ENCODE peak calls at places on chromosomes 12 and 14, in four cellular contexts. One of them, this sample, is unnamed.

GRCh38 chr12:33472299-33472698 is 32.7 kb upstream of the SYT10 start:
- DNase-seq in heart right ventricle: no peak
- DNase-seq in GM06990: no peak
- DNase-seq in suprapubic skin: no peak
- DNase-seq in this sample: no peak

GRCh38 chr12:2092354-2092753 is 39.6 kb downstream of the CACNA1C start:
- DNase-seq in heart right ventricle: no peak
- DNase-seq in GM06990: no peak
- DNase-seq in suprapubic skin: no peak
- DNase-seq in this sample: no peak

GRCh38 chr12:89863968-89864367 is 155.3 kb upstream of the ATP2B1 start:
- DNase-seq in heart right ventricle: no peak
- DNase-seq in GM06990: peak; percentile 59
- DNase-seq in suprapubic skin: no peak
- DNase-seq in this sample: no peak

GRCh38 chr12:22738945-22739344 is 114.0 kb downstream of the ETNK1 start:
- DNase-seq in heart right ventricle: no peak
- DNase-seq in GM06990: no peak
- DNase-seq in suprapubic skin: no peak
- DNase-seq in this sample: no peak

GRCh38 chr14:62308316-62308715 is 546.1 kb downstream of the SNAPC1 start:
- DNase-seq in heart right ventricle: no peak
- DNase-seq in GM06990: no peak
- DNase-seq in suprapubic skin: no peak
- DNase-seq in this sample: no peak

GRCh38 chr12:79378496-79378895 is 312.3 kb downstream of the PAWR start:
- DNase-seq in heart right ventricle: no peak
- DNase-seq in GM06990: no peak
- DNase-seq in suprapubic skin: no peak
- DNase-seq in this sample: no peak

GRCh38 chr12:101459642-101460346 is 15.3 kb upstream of the SPIC start:
- DNase-seq in heart right ventricle: no peak
- DNase-seq in GM06990: no peak
- DNase-seq in suprapubic skin: peak; percentile 67
- DNase-seq in this sample: no peak

GRCh38 chr14:30355431-30355913 is 203.5 kb upstream of the G2E3 start:
- DNase-seq in heart right ventricle: no peak
- DNase-seq in GM06990: peak; percentile 37
- DNase-seq in suprapubic skin: no peak
- DNase-seq in this sample: no peak

GRCh38 chr12:14193623-14194022 is 171.9 kb upstream of the ATF7IP start:
- DNase-seq in heart right ventricle: no peak
- DNase-seq in GM06990: no peak
- DNase-seq in suprapubic skin: no peak
- DNase-seq in this sample: no peak

GRCh38 chr12:55996715-55997534 is at the start of gene SUOX:
- DNase-seq in heart right ventricle: peak; percentile 97
- DNase-seq in GM06990: peak; percentile 84
- DNase-seq in suprapubic skin: peak; percentile 96
- DNase-seq in this sample: peak; percentile 99

GRCh38 chr14:92783813-92784431 is 10.2 kb upstream of the GOLGA5 start:
- DNase-seq in heart right ventricle: peak; percentile 44
- DNase-seq in GM06990: peak; percentile 32
- DNase-seq in suprapubic skin: no peak
- DNase-seq in this sample: no peak

GRCh38 chr12:104565606-104566243 is 109.0 kb downstream of the CHST11 start:
- DNase-seq in heart right ventricle: no peak
- DNase-seq in GM06990: no peak
- DNase-seq in suprapubic skin: no peak
- DNase-seq in this sample: no peak

GRCh38 chr12:59383426-59383822 is 212.4 kb upstream of the SLC16A7 start:
- DNase-seq in heart right ventricle: no peak
- DNase-seq in GM06990: no peak
- DNase-seq in suprapubic skin: no peak
- DNase-seq in this sample: no peak

GRCh38 chr12:9866786-9867379 is 2.3 kb downstream of the CLEC2B start:
- DNase-seq in heart right ventricle: no peak
- DNase-seq in GM06990: no peak
- DNase-seq in suprapubic skin: no peak
- DNase-seq in this sample: no peak

GRCh38 chr12:124594851-124595250 is 27.4 kb upstream of the NCOR2 start:
- DNase-seq in heart right ventricle: no peak
- DNase-seq in GM06990: no peak
- DNase-seq in suprapubic skin: no peak
- DNase-seq in this sample: no peak

GRCh38 chr12:43126652-43127051 is 425.4 kb downstream of the ADAMTS20 start:
- DNase-seq in heart right ventricle: no peak
- DNase-seq in GM06990: no peak
- DNase-seq in suprapubic skin: no peak
- DNase-seq in this sample: no peak

GRCh38 chr14:103155013-103155412 is 31.8 kb downstream of the TNFAIP2 start:
- DNase-seq in heart right ventricle: peak; percentile 80
- DNase-seq in GM06990: no peak
- DNase-seq in suprapubic skin: peak; percentile 87
- DNase-seq in this sample: no peak

GRCh38 chr12:48379784-48380183 is 29.1 kb upstream of the ZNF641 start:
- DNase-seq in heart right ventricle: no peak
- DNase-seq in GM06990: no peak
- DNase-seq in suprapubic skin: no peak
- DNase-seq in this sample: no peak

GRCh38 chr12:105935981-105936380 is 202.8 kb downstream of the NUAK1 start:
- DNase-seq in heart right ventricle: no peak
- DNase-seq in GM06990: no peak
- DNase-seq in suprapubic skin: no peak
- DNase-seq in this sample: no peak

GRCh38 chr12:23083267-23083666 is 458.3 kb downstream of the ETNK1 start:
- DNase-seq in heart right ventricle: no peak
- DNase-seq in GM06990: no peak
- DNase-seq in suprapubic skin: no peak
- DNase-seq in this sample: no peak

GRCh38 chr14:100362311-100362927 is 39.3 kb downstream of the SLC25A47 start:
- DNase-seq in heart right ventricle: no peak
- DNase-seq in GM06990: no peak
- DNase-seq in suprapubic skin: no peak
- DNase-seq in this sample: no peak

GRCh38 chr14:89243765-89244164 is 173.3 kb downstream of the FOXN3 start:
- DNase-seq in heart right ventricle: no peak
- DNase-seq in GM06990: no peak
- DNase-seq in suprapubic skin: no peak
- DNase-seq in this sample: no peak

GRCh38 chr12:48878548-48878947 is 12.9 kb upstream of the RND1 start:
- DNase-seq in heart right ventricle: no peak
- DNase-seq in GM06990: no peak
- DNase-seq in suprapubic skin: no peak
- DNase-seq in this sample: no peak

GRCh38 chr12:4293299-4293941 is 19.9 kb downstream of the CCND2 start:
- DNase-seq in heart right ventricle: no peak
- DNase-seq in GM06990: no peak
- DNase-seq in suprapubic skin: peak; percentile 44
- DNase-seq in this sample: no peak

GRCh38 chr14:72619071-72619710 is 274.7 kb downstream of the DPF3 start:
- DNase-seq in heart right ventricle: no peak
- DNase-seq in GM06990: no peak
- DNase-seq in suprapubic skin: no peak
- DNase-seq in this sample: no peak

GRCh38 chr14:33943081-33943480 is 7.8 kb downstream of the EGLN3 start:
- DNase-seq in heart right ventricle: no peak
- DNase-seq in GM06990: no peak
- DNase-seq in suprapubic skin: no peak
- DNase-seq in this sample: no peak

GRCh38 chr14:91496790-91497189 is 13.3 kb downstream of the PPP4R3A start:
- DNase-seq in heart right ventricle: no peak
- DNase-seq in GM06990: no peak
- DNase-seq in suprapubic skin: no peak
- DNase-seq in this sample: no peak

GRCh38 chr14:99564256-99564902 is 39.6 kb downstream of the CCDC85C start:
- DNase-seq in heart right ventricle: peak; percentile 89
- DNase-seq in GM06990: no peak
- DNase-seq in suprapubic skin: no peak
- DNase-seq in this sample: no peak

GRCh38 chr12:115980339-115980738 is 297.2 kb downstream of the MED13L start:
- DNase-seq in heart right ventricle: no peak
- DNase-seq in GM06990: no peak
- DNase-seq in suprapubic skin: no peak
- DNase-seq in this sample: no peak

GRCh38 chr12:101713059-101713682 is 15.7 kb downstream of the CHPT1 start:
- DNase-seq in heart right ventricle: peak; percentile 35
- DNase-seq in GM06990: no peak
- DNase-seq in suprapubic skin: no peak
- DNase-seq in this sample: no peak

GRCh38 chr14:43475762-43476161 is 1031.3 kb downstream of the FSCB start:
- DNase-seq in heart right ventricle: no peak
- DNase-seq in GM06990: no peak
- DNase-seq in suprapubic skin: no peak
- DNase-seq in this sample: no peak

GRCh38 chr12:109840349-109841073 is 7.3 kb upstream of the TRPV4 start:
- DNase-seq in heart right ventricle: no peak
- DNase-seq in GM06990: no peak
- DNase-seq in suprapubic skin: no peak
- DNase-seq in this sample: no peak

GRCh38 chr12:46921048-46921753 is 95.4 kb upstream of the SLC38A4 start:
- DNase-seq in heart right ventricle: no peak
- DNase-seq in GM06990: no peak
- DNase-seq in suprapubic skin: no peak
- DNase-seq in this sample: no peak

GRCh38 chr14:33707751-33708150 is 243.1 kb downstream of the EGLN3 start:
- DNase-seq in heart right ventricle: no peak
- DNase-seq in GM06990: no peak
- DNase-seq in suprapubic skin: no peak
- DNase-seq in this sample: no peak

GRCh38 chr14:73935666-73936065 is 14.2 kb downstream of the FAM161B start:
- DNase-seq in heart right ventricle: no peak
- DNase-seq in GM06990: no peak
- DNase-seq in suprapubic skin: no peak
- DNase-seq in this sample: no peak
- TF ChIP-seq CTCF in heart right ventricle: no peak
- TF ChIP-seq CTCF in GM06990: peak; percentile 27
- TF ChIP-seq CTCF in suprapubic skin: peak; percentile 3
- TF ChIP-seq CTCF in this sample: peak; percentile 73

GRCh38 chr12:97960225-97960624 is 497.6 kb downstream of the RMST start:
- DNase-seq in heart right ventricle: no peak
- DNase-seq in GM06990: no peak
- DNase-seq in suprapubic skin: no peak
- DNase-seq in this sample: no peak
- TF ChIP-seq CTCF in heart right ventricle: no peak
- TF ChIP-seq CTCF in GM06990: no peak
- TF ChIP-seq CTCF in suprapubic skin: no peak
- TF ChIP-seq CTCF in this sample: no peak

GRCh38 chr14:77185093-77185465 is 3.5 kb downstream of the TMEM63C start:
- DNase-seq in heart right ventricle: no peak
- DNase-seq in GM06990: no peak
- DNase-seq in suprapubic skin: no peak
- DNase-seq in this sample: no peak

GRCh38 chr14:77186911-77187648 is 5.5 kb downstream of the TMEM63C start:
- DNase-seq in heart right ventricle: no peak
- DNase-seq in GM06990: no peak
- DNase-seq in suprapubic skin: no peak
- DNase-seq in this sample: peak; percentile 70

GRCh38 chr14:77187649-77188012 is 6.0 kb downstream of the TMEM63C start:
- DNase-seq in heart right ventricle: no peak
- DNase-seq in GM06990: no peak
- DNase-seq in suprapubic skin: no peak
- DNase-seq in this sample: peak; percentile 34

GRCh38 chr14:77190977-77191376 is 9.4 kb downstream of the TMEM63C start:
- DNase-seq in heart right ventricle: no peak
- DNase-seq in GM06990: no peak
- DNase-seq in suprapubic skin: no peak
- DNase-seq in this sample: no peak

DNA sequence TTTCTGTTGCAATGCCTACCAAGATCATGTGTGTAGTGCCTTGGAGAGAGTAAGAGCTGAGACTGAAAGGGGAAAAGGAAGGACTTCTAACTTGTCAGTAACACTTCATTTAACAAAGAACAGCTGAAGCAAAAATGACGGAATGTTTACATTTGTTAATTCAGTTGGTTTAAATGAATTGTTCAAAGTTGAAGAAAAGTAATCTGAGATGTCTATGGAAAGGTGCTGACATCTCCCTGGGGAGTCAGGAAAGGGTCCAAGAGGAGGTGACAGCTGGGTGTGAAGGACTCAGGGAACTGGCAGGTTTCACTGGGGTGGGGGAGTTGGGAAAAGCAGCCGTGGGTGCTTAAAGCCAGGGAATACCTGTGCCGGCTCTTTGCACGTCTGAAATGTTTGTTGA is 7.9 kb downstream of the TMEM63C start:
- DNase-seq in heart right ventricle: no peak
- DNase-seq in GM06990: no peak
- DNase-seq in suprapubic skin: peak; percentile 17
- DNase-seq in this sample: no peak
- TF ChIP-seq CTCF in heart right ventricle: no peak
- TF ChIP-seq CTCF in GM06990: no peak
- TF ChIP-seq CTCF in suprapubic skin: no peak
- TF ChIP-seq CTCF in this sample: no peak

GRCh38 chr14:77301103-77301502 is 19.6 kb downstream of the POMT2 start:
- DNase-seq in heart right ventricle: peak; percentile 69
- DNase-seq in GM06990: peak; percentile 34
- DNase-seq in suprapubic skin: peak; percentile 89
- DNase-seq in this sample: no peak

GRCh38 chr14:77305696-77306095 is 15.0 kb downstream of the POMT2 start:
- DNase-seq in heart right ventricle: no peak
- DNase-seq in GM06990: no peak
- DNase-seq in suprapubic skin: no peak
- DNase-seq in this sample: no peak

GRCh38 chr14:77302926-77303325 is 17.8 kb downstream of the POMT2 start:
- DNase-seq in heart right ventricle: no peak
- DNase-seq in GM06990: no peak
- DNase-seq in suprapubic skin: no peak
- DNase-seq in this sample: no peak

GRCh38 chr14:77306406-77307098 is 14.1 kb downstream of the POMT2 start:
- DNase-seq in heart right ventricle: no peak
- DNase-seq in GM06990: no peak
- DNase-seq in suprapubic skin: no peak
- DNase-seq in this sample: no peak

DNA sequence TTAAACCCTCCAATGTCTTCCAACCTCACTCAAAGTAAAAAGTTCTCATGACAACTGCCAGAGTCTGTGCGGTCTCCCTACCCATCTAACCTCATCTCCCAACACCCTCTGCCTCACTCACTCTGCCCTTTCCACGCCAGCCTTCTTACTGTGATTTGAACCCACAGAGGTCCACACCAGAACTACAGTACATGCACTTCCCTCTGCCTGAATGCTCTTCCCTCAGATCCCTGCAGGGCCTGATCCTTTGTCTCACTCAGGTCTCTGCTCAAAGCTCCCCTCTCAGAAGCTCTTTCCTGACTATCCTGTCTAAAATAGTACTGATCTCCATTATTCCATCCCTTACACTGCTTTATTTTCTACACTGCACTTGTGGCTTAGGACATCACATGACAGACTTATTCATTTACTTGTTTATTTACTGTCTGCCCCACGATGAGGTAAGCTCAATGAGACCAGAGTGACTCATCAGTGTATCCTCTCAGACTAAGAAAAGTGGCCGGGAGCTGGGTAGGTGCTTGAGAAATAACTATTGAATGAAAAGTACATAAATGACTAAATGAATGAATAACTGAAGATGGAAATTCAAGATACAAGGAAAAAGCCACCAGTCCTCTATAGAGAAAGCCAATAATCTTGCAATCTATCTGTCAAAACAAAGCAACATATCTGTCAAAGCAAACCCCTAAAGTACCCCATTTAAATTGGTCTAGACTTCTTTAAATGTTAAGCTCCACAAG is 17.1 kb downstream of the POMT2 start:
- DNase-seq in heart right ventricle: no peak
- DNase-seq in GM06990: no peak
- DNase-seq in suprapubic skin: no peak
- DNase-seq in this sample: no peak
- TF ChIP-seq CTCF in heart right ventricle: no peak
- TF ChIP-seq CTCF in GM06990: no peak
- TF ChIP-seq CTCF in suprapubic skin: no peak
- TF ChIP-seq CTCF in this sample: no peak

This sample was measured in chondrocyte.